ENCODE peak calls at places on chromosomes 3 and 15, in seven cellular contexts. One of them, this sample, is unnamed. For H3K4me1, the result is how much of the 10 kb centered on the place peaks cover.

GRCh38 chr3:182937293-182938051 is 42.9 kb downstream of the DCUN1D1 start:
- DNase-seq in Panc1: no peak
- DNase-seq in A549: no peak
- DNase-seq in psoas muscle: no peak
- DNase-seq in spleen: no peak
- DNase-seq in fibroblast of lung: no peak
- DNase-seq in endodermal cell: no peak
- DNase-seq in this sample: peak

GRCh38 chr3:84904819-84905555 is 53.8 kb upstream of the CADM2 start:
- DNase-seq in A549: no peak
- DNase-seq in psoas muscle: peak
- DNase-seq in endodermal cell: peak
- DNase-seq in spleen: no peak
- DNase-seq in Panc1: no peak
- DNase-seq in fibroblast of lung: no peak
- DNase-seq in this sample: no peak

GRCh38 chr3:178420033-178420432 is 116.2 kb upstream of the KCNMB2 start:
- DNase-seq in psoas muscle: no peak
- DNase-seq in endodermal cell: no peak
- DNase-seq in spleen: no peak
- DNase-seq in Panc1: no peak
- DNase-seq in A549: no peak
- DNase-seq in fibroblast of lung: peak
- DNase-seq in this sample: no peak

GRCh38 chr3:134754768-134755559 is 40.1 kb upstream of the EPHB1 start:
- DNase-seq in Panc1: peak
- DNase-seq in psoas muscle: peak
- DNase-seq in spleen: no peak
- DNase-seq in endodermal cell: peak
- DNase-seq in A549: peak
- DNase-seq in fibroblast of lung: peak
- DNase-seq in this sample: peak

GRCh38 chr3:181694805-181695660 is 16.7 kb upstream of the SOX2 start:
- DNase-seq in endodermal cell: peak
- DNase-seq in fibroblast of lung: no peak
- DNase-seq in Panc1: no peak
- DNase-seq in psoas muscle: peak
- DNase-seq in spleen: peak
- DNase-seq in A549: no peak
- DNase-seq in this sample: no peak

GRCh38 chr15:73727330-73728018 is 25.7 kb downstream of the INSYN1 start:
- DNase-seq in psoas muscle: no peak
- DNase-seq in spleen: no peak
- DNase-seq in A549: peak
- DNase-seq in endodermal cell: no peak
- DNase-seq in fibroblast of lung: no peak
- DNase-seq in Panc1: no peak
- DNase-seq in this sample: peak

GRCh38 chr15:31352283-31352880 is 25.7 kb downstream of the KLF13 start:
- DNase-seq in A549: no peak
- DNase-seq in Panc1: no peak
- DNase-seq in endodermal cell: no peak
- DNase-seq in spleen: peak
- DNase-seq in fibroblast of lung: no peak
- DNase-seq in psoas muscle: peak
- DNase-seq in this sample: no peak

GRCh38 chr3:162376761-162377160 is 880.2 kb downstream of the OTOL1 start:
- DNase-seq in Panc1: no peak
- DNase-seq in spleen: no peak
- DNase-seq in psoas muscle: no peak
- DNase-seq in A549: no peak
- DNase-seq in endodermal cell: no peak
- DNase-seq in fibroblast of lung: no peak
- DNase-seq in this sample: no peak

GRCh38 chr3:159619341-159619885 is 369.2 kb upstream of the IL12A start:
- DNase-seq in fibroblast of lung: peak
- DNase-seq in endodermal cell: no peak
- DNase-seq in psoas muscle: no peak
- DNase-seq in Panc1: no peak
- DNase-seq in spleen: no peak
- DNase-seq in A549: peak
- DNase-seq in this sample: no peak

GRCh38 chr15:85646538-85647091 is 148.1 kb downstream of the KLHL25 start:
- DNase-seq in endodermal cell: no peak
- DNase-seq in A549: no peak
- DNase-seq in spleen: no peak
- DNase-seq in psoas muscle: no peak
- DNase-seq in Panc1: no peak
- DNase-seq in fibroblast of lung: peak
- DNase-seq in this sample: peak

GRCh38 chr3:20575153-20575552 is 389.1 kb upstream of the SGO1 start:
- DNase-seq in A549: no peak
- DNase-seq in spleen: no peak
- DNase-seq in fibroblast of lung: peak
- DNase-seq in Panc1: no peak
- DNase-seq in endodermal cell: no peak
- DNase-seq in psoas muscle: no peak
- DNase-seq in this sample: peak

GRCh38 chr15:90819850-90820249 is 48.5 kb upstream of the FURIN start:
- DNase-seq in A549: no peak
- DNase-seq in psoas muscle: no peak
- DNase-seq in fibroblast of lung: no peak
- DNase-seq in spleen: no peak
- DNase-seq in endodermal cell: no peak
- DNase-seq in Panc1: no peak
- DNase-seq in this sample: no peak

GRCh38 chr3:2958553-2958952 is 151.6 kb downstream of the IL5RA start:
- DNase-seq in spleen: no peak
- DNase-seq in A549: no peak
- DNase-seq in psoas muscle: no peak
- DNase-seq in endodermal cell: no peak
- DNase-seq in Panc1: no peak
- DNase-seq in fibroblast of lung: no peak
- DNase-seq in this sample: no peak

GRCh38 chr3:190848891-190849290 is 13.6 kb downstream of the GMNC start:
- DNase-seq in spleen: no peak
- DNase-seq in Panc1: no peak
- DNase-seq in endodermal cell: no peak
- DNase-seq in fibroblast of lung: no peak
- DNase-seq in psoas muscle: no peak
- DNase-seq in A549: no peak
- DNase-seq in this sample: no peak

GRCh38 chr3:58272891-58273290 is 33.2 kb upstream of the RPP14 start:
- DNase-seq in Panc1: no peak
- DNase-seq in fibroblast of lung: peak
- DNase-seq in spleen: no peak
- DNase-seq in A549: no peak
- DNase-seq in psoas muscle: no peak
- DNase-seq in endodermal cell: no peak
- DNase-seq in this sample: no peak

GRCh38 chr3:41234823-41235722 is 35.8 kb downstream of the CTNNB1 start:
- DNase-seq in endodermal cell: peak
- DNase-seq in psoas muscle: no peak
- DNase-seq in Panc1: no peak
- DNase-seq in spleen: no peak
- DNase-seq in fibroblast of lung: peak
- DNase-seq in A549: no peak
- DNase-seq in this sample: no peak

GRCh38 chr15:58467121-58467721 is 35.4 kb downstream of the LIPC start:
- DNase-seq in Panc1: no peak
- DNase-seq in fibroblast of lung: no peak
- DNase-seq in endodermal cell: no peak
- DNase-seq in psoas muscle: no peak
- DNase-seq in A549: no peak
- DNase-seq in spleen: no peak
- DNase-seq in this sample: no peak

GRCh38 chr3:150958694-150959093 is 13.8 kb downstream of the CLRN1 start:
- DNase-seq in spleen: no peak
- DNase-seq in endodermal cell: no peak
- DNase-seq in psoas muscle: no peak
- DNase-seq in Panc1: no peak
- DNase-seq in fibroblast of lung: no peak
- DNase-seq in A549: no peak
- DNase-seq in this sample: no peak

GRCh38 chr3:140708815-140709214 is 31.0 kb downstream of the TRIM42 start:
- DNase-seq in fibroblast of lung: no peak
- DNase-seq in endodermal cell: no peak
- DNase-seq in A549: no peak
- DNase-seq in Panc1: no peak
- DNase-seq in psoas muscle: no peak
- DNase-seq in spleen: no peak
- DNase-seq in this sample: no peak

GRCh38 chr15:39823634-39824033 is 41.0 kb upstream of the FSIP1 start:
- DNase-seq in A549: no peak
- DNase-seq in spleen: no peak
- DNase-seq in Panc1: no peak
- DNase-seq in endodermal cell: no peak
- DNase-seq in psoas muscle: no peak
- DNase-seq in fibroblast of lung: no peak
- DNase-seq in this sample: no peak

GRCh38 chr15:39814487-39814886 is 31.8 kb upstream of the FSIP1 start:
- DNase-seq in endodermal cell: no peak
- DNase-seq in A549: no peak
- DNase-seq in Panc1: no peak
- DNase-seq in spleen: no peak
- DNase-seq in fibroblast of lung: no peak
- DNase-seq in psoas muscle: no peak
- DNase-seq in this sample: no peak

GRCh38 chr15:39819449-39820016 is 36.9 kb upstream of the FSIP1 start:
- DNase-seq in fibroblast of lung: no peak
- DNase-seq in spleen: no peak
- DNase-seq in psoas muscle: no peak
- DNase-seq in Panc1: no peak
- DNase-seq in endodermal cell: no peak
- DNase-seq in A549: no peak
- DNase-seq in this sample: no peak

DNA sequence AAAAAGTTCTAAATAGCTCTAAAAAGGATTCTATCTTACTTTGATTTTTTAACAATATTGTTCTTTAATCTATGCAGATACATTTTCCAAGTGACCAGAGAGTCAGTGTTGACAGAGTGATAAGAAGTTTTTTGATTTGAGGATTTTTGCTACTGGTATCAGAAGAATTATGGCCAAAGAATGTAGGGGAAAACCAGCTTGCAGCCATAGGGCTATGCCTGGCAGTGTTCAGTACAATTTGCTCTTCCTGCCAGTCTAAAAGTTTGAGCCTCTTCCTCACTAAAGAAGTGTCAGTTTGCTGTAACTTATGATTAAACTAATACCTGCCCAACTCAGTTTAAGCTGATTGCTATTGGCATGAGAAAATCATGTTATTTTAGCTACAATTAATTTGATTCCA is 35.3 kb upstream of the FSIP1 start:
- DNase-seq in psoas muscle: no peak
- DNase-seq in Panc1: no peak
- DNase-seq in A549: no peak
- DNase-seq in spleen: no peak
- DNase-seq in endodermal cell: no peak
- DNase-seq in fibroblast of lung: no peak
- DNase-seq in this sample: no peak
- H3K4me1 ChIP-seq in psoas muscle: under half
- H3K4me1 ChIP-seq in Panc1: under half
- H3K4me1 ChIP-seq in A549: under half
- H3K4me1 ChIP-seq in spleen: under half
- H3K4me1 ChIP-seq in endodermal cell: under half
- H3K4me1 ChIP-seq in fibroblast of lung: under half
- H3K4me1 ChIP-seq in this sample: under half

DNA sequence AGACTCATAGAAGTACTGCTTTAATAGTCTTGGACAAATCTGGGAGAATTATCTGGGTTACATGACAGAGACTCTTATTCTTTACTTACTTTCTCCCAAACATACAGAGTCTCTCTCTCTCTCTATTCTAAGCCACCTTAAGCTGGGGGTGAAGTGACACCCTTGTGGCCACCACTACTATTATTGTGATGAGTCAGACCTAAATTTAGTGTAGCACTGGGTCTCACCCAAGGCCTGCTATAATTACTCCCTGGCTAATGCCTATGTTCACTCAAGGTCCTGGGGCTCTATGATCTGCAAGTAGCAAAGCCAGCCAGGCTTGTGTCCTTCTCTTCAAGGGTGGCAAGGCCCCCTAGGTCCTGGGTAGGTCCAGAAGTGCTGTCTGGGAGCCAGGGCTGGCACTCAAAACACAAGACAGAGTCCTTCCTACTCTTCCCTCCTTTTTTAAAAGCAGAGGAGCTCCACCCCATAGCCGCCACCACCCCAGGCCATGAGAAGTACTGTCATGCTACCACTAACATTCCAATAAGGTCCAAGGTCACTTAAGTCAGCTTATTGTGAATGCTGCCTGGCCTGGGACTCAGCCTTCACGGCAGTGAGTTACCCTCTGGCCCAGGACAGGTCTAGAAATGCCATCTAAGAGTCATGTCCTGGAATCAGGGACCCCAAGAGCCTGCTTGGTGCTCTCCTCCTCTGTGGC is 183.6 kb downstream of the POLQ start:
- DNase-seq in A549: no peak
- DNase-seq in psoas muscle: no peak
- DNase-seq in spleen: no peak
- DNase-seq in fibroblast of lung: no peak
- DNase-seq in endodermal cell: no peak
- DNase-seq in Panc1: no peak
- DNase-seq in this sample: no peak
- TF ChIP-seq CTCF in A549: no peak
- TF ChIP-seq CTCF in psoas muscle: no peak
- TF ChIP-seq CTCF in spleen: no peak
- TF ChIP-seq CTCF in fibroblast of lung: no peak
- TF ChIP-seq CTCF in endodermal cell: no peak
- TF ChIP-seq CTCF in Panc1: no peak
- TF ChIP-seq CTCF in this sample: no peak

GRCh38 chr15:29849218-29849617 is 26.9 kb upstream of the TJP1 start:
- DNase-seq in spleen: no peak
- DNase-seq in psoas muscle: no peak
- DNase-seq in fibroblast of lung: no peak
- DNase-seq in Panc1: no peak
- DNase-seq in A549: no peak
- DNase-seq in endodermal cell: no peak
- DNase-seq in this sample: peak
- H3K4me1 ChIP-seq in spleen: under half
- H3K4me1 ChIP-seq in psoas muscle: under half
- H3K4me1 ChIP-seq in fibroblast of lung: under half
- H3K4me1 ChIP-seq in Panc1: under half
- H3K4me1 ChIP-seq in A549: under half
- H3K4me1 ChIP-seq in endodermal cell: under half
- H3K4me1 ChIP-seq in this sample: under half

GRCh38 chr15:45268135-45268534 is 16.1 kb downstream of the SLC28A2 start:
- DNase-seq in endodermal cell: peak
- DNase-seq in fibroblast of lung: no peak
- DNase-seq in A549: peak
- DNase-seq in spleen: no peak
- DNase-seq in psoas muscle: no peak
- DNase-seq in Panc1: no peak
- DNase-seq in this sample: peak
- TF ChIP-seq CTCF in endodermal cell: peak
- TF ChIP-seq CTCF in fibroblast of lung: no peak
- TF ChIP-seq CTCF in A549: no peak
- TF ChIP-seq CTCF in spleen: no peak
- TF ChIP-seq CTCF in psoas muscle: no peak
- TF ChIP-seq CTCF in Panc1: peak
- TF ChIP-seq CTCF in this sample: peak

This sample was measured in mammary epithelial cell.